ENCODE peak calls at places on chromosome 12, in ten cellular contexts. A, J, G, R, H, F, V, M, C and N are unnamed samples.

GRCh38 chr12:113187588-113187987 is 2.1 kb downstream of the RITA1 start:
- DNase-seq in V (no peak), H (no peak), R (no peak), J (no peak), F (no peak), M (no peak), G (no peak), A (no peak), C (no peak), N (no peak)

GRCh38 chr12:108798551-108799221 is 58.7 kb downstream of the SSH1 start:
- DNase-seq in A (no peak), J (no peak), R (no peak), H (no peak), F (peak; percentile 74), G (peak; percentile 49), C (no peak), M (no peak), V (no peak), N (no peak)

GRCh38 chr12:43057561-43057960 is 468.0 kb upstream of the PRICKLE1 start:
- DNase-seq in C (no peak), V (no peak), A (no peak), G (no peak), M (no peak), H (no peak), R (no peak), F (no peak), J (no peak), N (no peak)

GRCh38 chr12:68932123-68932700 is 759 bp downstream of the CPM start:
- DNase-seq in F (no peak), A (no peak), G (no peak), R (no peak), J (no peak), C (no peak), M (no peak), V (no peak), H (no peak), N (no peak)

GRCh38 chr12:27460471-27460978 is 14.0 kb downstream of the SMCO2 start:
- DNase-seq in J (peak; percentile 25), H (no peak), M (peak; percentile 90), C (no peak), G (no peak), F (no peak), A (no peak), R (no peak), V (peak; percentile 36), N (no peak)

GRCh38 chr12:122928891-122929538 is 33.1 kb upstream of the VPS37B start:
- DNase-seq in C (no peak), G (no peak), V (no peak), A (no peak), F (no peak), H (no peak), J (no peak), R (no peak), M (no peak), N (no peak)

GRCh38 chr12:93302331-93303229 is 75.1 kb upstream of the NUDT4 start:
- DNase-seq in J (no peak), F (no peak), C (no peak), A (peak; percentile 82), H (no peak), G (no peak), M (peak; percentile 54), R (no peak), V (peak; percentile 19), N (no peak)

GRCh38 chr12:32983968-32984367 is 87.4 kb upstream of the PKP2 start:
- DNase-seq in R (no peak), H (no peak), G (no peak), C (no peak), A (no peak), F (no peak), V (peak; percentile 67), M (peak; percentile 57), J (no peak), N (no peak)

GRCh38 chr12:50453872-50454271 is 50.9 kb upstream of the DIP2B start:
- DNase-seq in A (no peak), C (no peak), V (no peak), F (no peak), J (no peak), M (no peak), G (no peak), R (no peak), H (no peak), N (no peak)

GRCh38 chr12:67382206-67382871 is 113.2 kb downstream of the CAND1 start:
- DNase-seq in M (no peak), J (no peak), V (no peak), R (no peak), A (no peak), C (no peak), F (no peak), G (no peak), H (no peak), N (no peak)

GRCh38 chr12:106684497-106684896 is 90.0 kb upstream of the RIC8B start:
- DNase-seq in C (no peak), G (no peak), V (no peak), A (no peak), M (no peak), F (no peak), H (no peak), J (no peak), R (no peak), N (no peak)

GRCh38 chr12:51871126-51871525 is 16.8 kb upstream of the ANKRD33 start:
- DNase-seq in M (no peak), J (no peak), A (no peak), R (no peak), C (no peak), H (no peak), G (peak; percentile 79), F (no peak), V (no peak), N (no peak)

GRCh38 chr12:92049403-92049802 is 96.2 kb downstream of the BTG1 start:
- DNase-seq in M (no peak), F (no peak), R (no peak), C (no peak), H (no peak), J (no peak), G (no peak), V (no peak), A (no peak), N (no peak)